ENCODE peak calls at places on chromosomes 13 and 19, in five cellular contexts. E is IMR-90, S is GM12878, A is A549, O is HepG2. T is an unnamed sample.

GRCh38 chr13:49108204-49108603 is 111.9 kb upstream of the MLNR start:
- DNase-seq in E (no peak), S (no peak), A (no peak), O (no peak), T (no peak)

GRCh38 chr13:60267498-60268202 is 103.9 kb upstream of the DIAPH3 start:
- DNase-seq in E (no peak), S (no peak), A (no peak), O (no peak), T (no peak)

GRCh38 chr19:17777840-17778620 is 16.9 kb upstream of the B3GNT3 start:
- DNase-seq in E (peak), S (no peak), A (peak), O (peak), T (peak)

GRCh38 chr13:39682788-39683187 is 27.3 kb downstream of the COG6 start:
- DNase-seq in E (no peak), S (peak), A (no peak), O (no peak), T (no peak)

GRCh38 chr13:85277753-85278152 is 521.5 kb downstream of the SLITRK6 start:
- DNase-seq in E (peak), S (no peak), A (peak), O (peak), T (no peak)

GRCh38 chr13:31434613-31435012 is 234.8 kb downstream of the B3GLCT start:
- DNase-seq in E (no peak), S (no peak), A (no peak), O (no peak), T (no peak)

GRCh38 chr13:62418872-62419271 is 1003.2 kb upstream of the PCDH20 start:
- DNase-seq in E (peak), S (no peak), A (no peak), O (no peak), T (no peak)

GRCh38 chr13:102846261-102847015 is 606 bp downstream of the ERCC5 start:
- DNase-seq in E (peak), S (no peak), A (peak), O (peak), T (no peak)

GRCh38 chr13:33279898-33280549 is 5.5 kb downstream of the STARD13 start:
- DNase-seq in E (peak), S (no peak), A (peak), O (peak), T (no peak)

GRCh38 chr13:79417741-79418140 is 11.7 kb upstream of the RBM26 start:
- DNase-seq in E (no peak), S (no peak), A (no peak), O (no peak), T (no peak)
- TF ChIP-seq BHLHE40 in E (no peak), S (no peak), A (no peak), O (no peak), T (no peak)

DNA sequence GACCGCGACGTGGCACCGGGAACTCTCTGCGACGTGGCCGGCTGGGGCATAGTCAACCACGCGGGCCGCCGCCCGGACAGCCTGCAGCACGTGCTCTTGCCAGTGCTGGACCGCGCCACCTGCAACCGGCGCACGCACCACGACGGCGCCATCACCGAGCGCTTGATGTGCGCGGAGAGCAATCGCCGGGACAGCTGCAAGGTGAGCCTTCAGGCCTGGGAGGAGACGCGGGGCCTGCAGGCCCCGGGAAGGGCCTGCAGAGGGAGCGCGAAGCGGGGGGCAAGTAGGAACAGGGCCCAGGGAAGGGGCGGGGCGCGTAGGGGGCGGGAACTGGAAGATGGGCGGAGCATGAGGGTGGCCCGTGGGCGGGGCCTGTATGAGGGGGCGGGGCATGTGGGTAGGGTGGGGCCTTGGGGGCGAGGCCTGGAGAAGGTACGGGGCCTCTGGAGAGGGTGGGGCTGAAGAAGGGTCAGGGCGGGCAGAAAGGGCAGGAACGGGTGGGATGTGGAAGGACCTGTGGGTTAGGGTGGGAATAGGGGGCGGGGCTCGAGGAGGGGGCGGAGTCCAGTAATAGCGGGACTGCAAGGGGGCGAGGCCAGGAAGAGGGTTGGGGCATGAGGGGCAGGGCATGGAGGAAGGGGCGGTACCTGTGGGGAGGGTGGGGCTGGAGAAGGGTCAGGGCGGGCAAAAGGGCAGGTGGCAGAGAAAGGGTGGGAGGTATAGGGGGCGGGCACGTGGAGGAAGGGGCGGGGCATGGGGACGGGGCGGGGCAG is 2.5 kb downstream of the CFD start:
- DNase-seq in E (no peak), S (no peak), A (no peak), O (peak), T (peak)
- TF ChIP-seq BHLHE40 in E (no peak), S (no peak), A (no peak), O (no peak), T (no peak)

GRCh38 chr19:46602392-46603194 is 1.5 kb downstream of the CALM3 start:
- DNase-seq in E (no peak), S (no peak), A (no peak), O (no peak), T (peak)
- TF ChIP-seq BHLHE40 in E (no peak), S (no peak), A (no peak), O (no peak), T (no peak)

DNA sequence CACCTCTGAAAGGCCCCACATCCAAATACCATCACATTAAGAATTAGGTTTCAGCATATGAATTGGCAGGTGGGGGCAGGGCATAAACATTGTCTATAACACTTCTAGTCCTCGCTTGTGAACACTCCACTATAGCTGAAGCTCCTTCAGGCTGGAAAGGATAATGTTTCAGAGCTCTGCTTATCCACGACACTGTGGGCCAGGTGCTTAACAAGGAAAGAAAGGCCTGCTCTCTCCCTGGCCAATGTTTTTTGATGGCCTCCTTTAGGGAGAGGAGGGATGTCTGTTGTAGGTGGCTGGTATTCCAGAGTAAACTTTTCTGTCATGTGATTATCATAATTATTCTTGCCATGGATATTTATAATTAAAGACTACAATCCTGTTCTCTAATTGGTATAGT is 86.4 kb downstream of the CCNA1 start:
- DNase-seq in E (no peak), S (no peak), A (no peak), O (no peak), T (no peak)
- TF ChIP-seq BHLHE40 in E (no peak), S (no peak), A (no peak), O (no peak), T (no peak)

DNA sequence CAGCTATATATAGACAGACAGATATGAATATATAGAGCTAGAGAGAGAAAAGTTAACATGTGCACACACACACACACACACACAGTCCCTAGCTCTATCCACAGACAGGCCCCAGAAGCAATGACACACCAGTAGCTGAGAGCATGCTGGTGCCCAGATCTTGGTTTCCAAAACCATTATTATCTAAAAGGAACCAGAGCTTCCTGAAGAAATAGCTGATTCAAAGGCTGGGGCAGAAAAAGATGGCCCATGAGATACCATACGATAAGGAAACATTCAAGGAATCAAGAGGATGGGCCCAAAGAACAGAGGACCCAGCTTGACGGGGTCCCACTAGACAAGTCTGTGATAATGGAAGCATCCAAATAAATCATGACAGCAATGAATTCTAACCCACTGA is 53.4 kb downstream of the ABCC4 start:
- DNase-seq in E (no peak), S (no peak), A (no peak), O (no peak), T (no peak)
- TF ChIP-seq BHLHE40 in E (no peak), S (no peak), A (no peak), O (no peak), T (no peak)

GRCh38 chr19:29479941-29480340 is 45.9 kb upstream of the VSTM2B start:
- DNase-seq in E (no peak), S (no peak), A (no peak), O (no peak), T (no peak)

GRCh38 chr19:29478578-29479565 is 46.9 kb upstream of the VSTM2B start:
- DNase-seq in E (no peak), S (no peak), A (peak), O (peak), T (peak)

GRCh38 chr19:29476528-29476927 is 49.3 kb upstream of the VSTM2B start:
- DNase-seq in E (no peak), S (no peak), A (no peak), O (no peak), T (no peak)

GRCh38 chr19:29477831-29478577 is 47.8 kb upstream of the VSTM2B start:
- DNase-seq in E (no peak), S (no peak), A (no peak), O (no peak), T (no peak)

DNA sequence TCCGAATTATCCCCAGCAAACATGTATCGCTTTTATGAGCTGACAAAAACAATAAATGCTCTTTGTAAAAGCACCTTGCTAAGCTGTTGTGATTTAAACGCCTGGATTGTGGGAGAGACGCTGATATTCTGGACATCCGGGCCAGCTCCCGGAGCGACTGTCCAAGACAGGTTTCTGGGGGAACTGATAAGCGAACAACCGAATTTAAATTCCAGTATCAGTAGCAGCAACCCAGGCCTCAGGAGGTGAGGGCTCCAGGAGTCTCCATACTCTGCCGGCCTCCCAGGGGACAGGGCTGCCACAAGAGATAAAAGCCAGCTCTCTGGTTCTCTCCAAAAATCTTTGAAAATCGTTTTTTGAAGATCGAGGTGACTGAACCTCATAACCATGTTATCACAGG is 50.3 kb upstream of the VSTM2B start:
- DNase-seq in E (no peak), S (no peak), A (no peak), O (no peak), T (no peak)
- TF ChIP-seq BHLHE40 in E (no peak), S (no peak), A (no peak), O (no peak), T (no peak)

GRCh38 chr13:107767119-107767518 is 448.2 kb downstream of the LIG4 start:
- DNase-seq in E (no peak), S (no peak), A (no peak), O (no peak), T (no peak)

GRCh38 chr13:107765724-107766436 is 449.5 kb downstream of the LIG4 start:
- DNase-seq in E (peak), S (no peak), A (no peak), O (no peak), T (no peak)

DNA sequence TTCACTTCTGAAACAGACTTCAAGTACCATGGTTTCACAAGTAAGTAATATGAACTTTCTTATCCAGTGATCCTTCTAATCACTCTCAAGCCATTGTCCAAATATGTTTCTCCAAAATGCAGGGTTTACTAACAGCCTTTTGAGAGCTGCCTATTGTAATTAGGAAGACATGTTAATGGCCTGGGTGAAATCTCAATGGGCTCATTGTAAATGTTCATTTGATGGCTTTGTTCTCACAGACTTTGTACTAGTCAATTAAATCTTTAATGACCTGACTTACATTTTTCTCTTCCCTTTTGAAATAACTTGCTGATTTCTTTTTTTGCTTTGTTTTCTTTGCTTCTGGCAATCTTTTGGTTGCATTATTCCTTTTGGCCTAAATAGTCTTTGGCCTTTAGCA is 444.8 kb downstream of the LIG4 start:
- DNase-seq in E (no peak), S (no peak), A (no peak), O (no peak), T (no peak)
- TF ChIP-seq BHLHE40 in E (no peak), S (no peak), A (no peak), O (no peak), T (no peak)

GRCh38 chr19:54463531-54464043 is at the start of gene LENG9:
- DNase-seq in E (peak), S (no peak), A (peak), O (peak), T (peak)
- TF ChIP-seq BHLHE40 in E (no peak), S (no peak), A (no peak), O (no peak), T (no peak)

DNA sequence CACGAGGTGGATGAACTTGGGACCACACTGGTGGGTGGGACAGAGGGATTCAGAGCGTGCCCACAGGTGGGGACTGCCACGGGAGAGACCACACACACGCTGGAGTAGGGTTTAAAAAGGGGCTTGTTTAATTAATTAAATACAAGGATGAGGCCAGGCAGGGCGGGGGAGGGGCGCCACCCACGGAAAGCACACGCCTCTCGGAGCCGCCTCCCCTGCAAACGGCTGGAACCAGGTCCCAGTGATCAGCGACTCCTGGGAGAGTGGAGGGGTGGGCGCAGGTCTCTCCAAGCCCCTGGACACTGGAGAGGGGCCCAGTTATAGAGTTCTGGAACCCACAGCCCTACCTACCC is 4.0 kb upstream of the REXO1 start:
- DNase-seq in E (no peak), S (no peak), A (no peak), O (no peak), T (no peak)
- TF ChIP-seq BHLHE40 in E (no peak), S (no peak), A (no peak), O (no peak), T (no peak)

GRCh38 chr19:37692956-37693660 is 26.5 kb downstream of the ZNF607 start:
- DNase-seq in E (no peak), S (no peak), A (no peak), O (peak), T (no peak)
- TF ChIP-seq BHLHE40 in E (no peak), S (no peak), A (no peak), O (no peak), T (no peak)